ENCODE peak calls at places on chromosome 3, in nine cellular contexts. M is uterus, W is SK-N-SH, U is left ventricle myocardium inferior, R is mammary epithelial cell, N is right atrium auricular region, L is endothelial cell of umbilical vein, F is K562, O is psoas muscle. J is an unnamed sample. For H3K4me1, the result is how much of the 10 kb centered on the place peaks cover.

GRCh38 chr3:4908066-4908768 is 71.0 kb upstream of the BHLHE40 start:
- DNase-seq in M (no peak), W (no peak), U (no peak), R (no peak), N (no peak), L (no peak), F (no peak), O (no peak), J (no peak)

GRCh38 chr3:37997791-37998370 is 7.3 kb downstream of the VILL start:
- DNase-seq in M (peak), W (no peak), U (no peak), R (no peak), N (no peak), L (no peak), F (no peak), O (no peak), J (no peak)

GRCh38 chr3:182979103-182979697 is 1.1 kb downstream of the DCUN1D1 start:
- DNase-seq in M (no peak), W (no peak), U (no peak), R (peak), N (no peak), L (peak), F (no peak), O (no peak), J (no peak)

GRCh38 chr3:194255252-194256039 is 95.7 kb downstream of the CPN2 start:
- DNase-seq in M (no peak), W (peak), U (peak), R (no peak), N (peak), L (peak), F (peak), O (peak), J (peak)

GRCh38 chr3:146222204-146223046 is 28.5 kb downstream of the PLSCR4 start:
- DNase-seq in M (no peak), W (no peak), U (no peak), R (no peak), N (no peak), L (peak), F (no peak), O (no peak), J (no peak)

GRCh38 chr3:98583766-98584165 is 9.6 kb downstream of the CPOX start:
- DNase-seq in M (no peak), W (no peak), U (no peak), R (no peak), N (no peak), L (no peak), F (peak), O (no peak), J (no peak)

GRCh38 chr3:12758025-12758830 is 831 bp downstream of the TMEM40 start:
- DNase-seq in M (peak), W (no peak), U (peak), R (peak), N (peak), L (peak), F (no peak), O (peak), J (no peak)

GRCh38 chr3:191123231-191123630 is 75.8 kb upstream of the OSTN start:
- DNase-seq in M (no peak), W (no peak), U (no peak), R (no peak), N (no peak), L (no peak), F (no peak), O (no peak), J (no peak)

GRCh38 chr3:189712906-189713483 is 81.8 kb downstream of the TP63 start:
- DNase-seq in M (no peak), W (no peak), U (no peak), R (no peak), N (no peak), L (no peak), F (no peak), O (no peak), J (no peak)

GRCh38 chr3:96538186-96538585 is 276.2 kb upstream of the EPHA6 start:
- DNase-seq in M (no peak), W (no peak), U (no peak), R (no peak), N (no peak), L (no peak), F (no peak), O (no peak), J (no peak)

GRCh38 chr3:38029400-38030125 is at the start of gene PLCD1:
- DNase-seq in M (peak), W (peak), U (peak), R (peak), N (peak), L (peak), F (peak), O (peak), J (peak)

GRCh38 chr3:171028779-171029232 is 2.3 kb upstream of the SLC2A2 start:
- DNase-seq in M (no peak), W (no peak), U (no peak), R (peak), N (no peak), L (no peak), F (no peak), O (no peak), J (no peak)

GRCh38 chr3:123546133-123546755 is 38.6 kb downstream of the HACD2 start:
- DNase-seq in M (no peak), W (no peak), U (no peak), R (peak), N (no peak), L (no peak), F (no peak), O (no peak), J (no peak)

GRCh38 chr3:38112378-38112761 is 24.6 kb downstream of the ACAA1 start:
- DNase-seq in M (no peak), W (no peak), U (no peak), R (no peak), N (no peak), L (no peak), F (no peak), O (no peak), J (no peak)

GRCh38 chr3:184811663-184811998 is 335 bp upstream of the VPS8 start:
- DNase-seq in M (no peak), W (no peak), U (no peak), R (no peak), N (no peak), L (no peak), F (no peak), O (no peak), J (no peak)
- H3K4me1 ChIP-seq in M (under half), W (under half), U (half or more), R (under half), N (under half), L (under half), F (under half), O (under half), J (under half)

DNA sequence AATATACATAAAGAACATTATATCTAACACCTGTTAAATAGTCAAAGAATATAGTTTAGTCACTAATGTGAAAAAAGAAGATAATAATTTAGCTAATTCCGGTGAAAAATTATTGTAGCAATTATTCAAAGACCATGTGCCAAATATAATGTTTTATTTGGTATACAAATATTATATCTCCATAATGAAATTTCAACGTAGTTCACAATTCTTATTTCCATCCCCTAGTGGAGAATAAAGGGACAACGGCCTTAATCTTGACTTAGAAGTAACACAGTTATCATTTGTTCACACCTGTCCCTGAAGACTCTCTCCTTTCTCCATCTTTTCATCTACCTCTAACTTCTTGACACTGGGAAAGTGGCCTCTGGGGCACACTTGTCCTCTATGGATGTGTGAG is 213.4 kb downstream of the ERC2 start:
- DNase-seq in M (no peak), W (no peak), U (no peak), R (no peak), N (no peak), L (no peak), F (peak), O (no peak), J (no peak)
- TF ChIP-seq CTCF in M (no peak), W (peak), U (no peak), R (peak), N (no peak), L (peak), F (no peak), O (no peak), J (no peak)

GRCh38 chr3:128278761-128279593 is 125.7 kb downstream of the EEFSEC start:
- DNase-seq in M (peak), W (peak), U (peak), R (no peak), N (no peak), L (peak), F (no peak), O (peak), J (peak)

GRCh38 chr3:128280466-128281455 is 127.5 kb downstream of the EEFSEC start:
- DNase-seq in M (no peak), W (no peak), U (no peak), R (no peak), N (no peak), L (no peak), F (no peak), O (no peak), J (peak)

GRCh38 chr3:128277378-128278049 is 124.2 kb downstream of the EEFSEC start:
- DNase-seq in M (no peak), W (peak), U (no peak), R (no peak), N (peak), L (no peak), F (no peak), O (no peak), J (no peak)

GRCh38 chr3:128278130-128278529 is 124.8 kb downstream of the EEFSEC start:
- DNase-seq in M (no peak), W (peak), U (no peak), R (no peak), N (no peak), L (no peak), F (no peak), O (no peak), J (no peak)

DNA sequence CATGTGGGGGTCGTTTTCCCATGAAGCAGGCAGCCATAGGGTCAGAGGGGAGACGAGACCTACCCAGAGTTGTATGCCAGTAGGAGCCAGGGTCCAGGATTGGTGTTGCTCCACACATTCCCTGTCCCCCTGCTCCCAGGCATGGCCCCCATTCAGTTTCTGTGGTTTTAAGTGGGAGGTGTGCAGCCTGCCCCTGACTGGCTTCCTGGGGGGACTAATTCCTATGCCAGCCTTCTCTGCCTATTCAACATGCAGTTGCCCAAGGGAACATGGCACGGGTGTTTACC is 126.3 kb downstream of the EEFSEC start:
- DNase-seq in M (no peak), W (no peak), U (no peak), R (no peak), N (no peak), L (no peak), F (no peak), O (no peak), J (no peak)
- H3K4me1 ChIP-seq in M (under half), W (under half), U (half or more), R (under half), N (under half), L (under half), F (under half), O (under half), J (under half)

GRCh38 chr3:2268779-2269178 is 170.1 kb downstream of the CNTN4 start:
- DNase-seq in M (no peak), W (peak), U (no peak), R (no peak), N (no peak), L (no peak), F (no peak), O (no peak), J (no peak)
- TF ChIP-seq CTCF in M (no peak), W (no peak), U (peak), R (no peak), N (no peak), L (no peak), F (no peak), O (no peak), J (no peak)

GRCh38 chr3:129609591-129610169 is 3.2 kb upstream of the PLXND1 start:
- DNase-seq in M (no peak), W (no peak), U (no peak), R (no peak), N (no peak), L (peak), F (no peak), O (no peak), J (no peak)

GRCh38 chr3:129611812-129612349 is 5.4 kb upstream of the PLXND1 start:
- DNase-seq in M (no peak), W (no peak), U (peak), R (no peak), N (no peak), L (peak), F (no peak), O (peak), J (no peak)

GRCh38 chr3:129610276-129610675 is 3.8 kb upstream of the PLXND1 start:
- DNase-seq in M (no peak), W (no peak), U (no peak), R (no peak), N (no peak), L (peak), F (no peak), O (no peak), J (no peak)

GRCh38 chr3:129612350-129613204 is 6.1 kb upstream of the PLXND1 start:
- DNase-seq in M (peak), W (no peak), U (peak), R (no peak), N (no peak), L (no peak), F (no peak), O (no peak), J (no peak)

GRCh38 chr3:129611446-129611800 is 4.9 kb upstream of the PLXND1 start:
- DNase-seq in M (no peak), W (no peak), U (peak), R (no peak), N (no peak), L (no peak), F (no peak), O (no peak), J (no peak)
- H3K4me1 ChIP-seq in M (under half), W (under half), U (half or more), R (under half), N (half or more), L (half or more), F (under half), O (under half), J (under half)

GRCh38 chr3:7144696-7145308 is 283.9 kb downstream of the GRM7 start:
- DNase-seq in M (no peak), W (peak), U (no peak), R (peak), N (no peak), L (peak), F (peak), O (no peak), J (no peak)
- TF ChIP-seq CTCF in M (no peak), W (peak), U (peak), R (peak), N (no peak), L (peak), F (peak), O (no peak), J (no peak)

J was measured in lung.